ENCODE peak calls at places on chromosomes 5 and 9, in five cellular contexts. M is endothelial cell of umbilical vein, S is nephron progenitor cell, D is neural crest cell, J is HFFc6. L is an unnamed sample.

GRCh38 chr5:138953370-138954256 is 78.5 kb upstream of the LRRTM2 start:
- DNase-seq in M (peak), S (no peak), D (no peak), J (no peak), L (peak)

GRCh38 chr5:153523196-153523595 is 32.7 kb downstream of the GRIA1 start:
- DNase-seq in M (no peak), S (no peak), D (no peak), J (peak), L (no peak)

GRCh38 chr9:126326228-126327015 is at the start of gene MVB12B:
- DNase-seq in M (peak), S (peak), D (peak), J (no peak), L (no peak)

GRCh38 chr9:87337335-87338074 is 160.2 kb upstream of the DAPK1 start:
- DNase-seq in M (peak), S (no peak), D (no peak), J (no peak), L (no peak)

GRCh38 chr5:75043736-75044264 is 8.6 kb downstream of the GCNT4 start:
- DNase-seq in M (no peak), S (no peak), D (no peak), J (no peak), L (no peak)

GRCh38 chr5:107542428-107542827 is 128.3 kb downstream of the EFNA5 start:
- DNase-seq in M (peak), S (no peak), D (no peak), J (peak), L (peak)

GRCh38 chr5:88881566-88881965 is 1.4 kb downstream of the MEF2C start:
- DNase-seq in M (peak), S (no peak), D (no peak), J (no peak), L (no peak)

GRCh38 chr5:92969781-92970237 is 611.2 kb downstream of the NR2F1-AS1 start:
- DNase-seq in M (no peak), S (no peak), D (no peak), J (no peak), L (no peak)

GRCh38 chr9:86183225-86183808 is 76.1 kb downstream of the C9orf153 start:
- DNase-seq in M (no peak), S (no peak), D (no peak), J (no peak), L (no peak)

GRCh38 chr9:108569624-108570023 is 286.2 kb downstream of the ACTL7B start:
- DNase-seq in M (no peak), S (no peak), D (no peak), J (peak), L (no peak)

GRCh38 chr9:70475211-70475610 is 60.8 kb upstream of the KLF9 start:
- DNase-seq in M (peak), S (peak), D (no peak), J (no peak), L (no peak)

GRCh38 chr9:116137581-116137980 is 16.0 kb upstream of the PAPPA start:
- DNase-seq in M (no peak), S (no peak), D (no peak), J (no peak), L (no peak)

GRCh38 chr9:95078934-95079333 is 238.6 kb downstream of the FANCC start:
- DNase-seq in M (no peak), S (no peak), D (no peak), J (no peak), L (no peak)

GRCh38 chr9:83706703-83707517 is 848 bp downstream of the UBQLN1 start:
- DNase-seq in M (peak), S (peak), D (peak), J (no peak), L (no peak)

GRCh38 chr5:159051431-159052281 is 48.1 kb downstream of the EBF1 start:
- DNase-seq in M (peak), S (peak), D (peak), J (no peak), L (no peak)

GRCh38 chr5:41122459-41122858 is 51.3 kb upstream of the MROH2B start:
- DNase-seq in M (no peak), S (no peak), D (no peak), J (no peak), L (no peak)

GRCh38 chr5:91142819-91143218 is 240.3 kb downstream of the ARRDC3 start:
- DNase-seq in M (no peak), S (no peak), D (no peak), J (no peak), L (no peak)

GRCh38 chr9:99011161-99011709 is 67.5 kb downstream of the COL15A1 start:
- DNase-seq in M (no peak), S (no peak), D (no peak), J (peak), L (no peak)

GRCh38 chr9:127500399-127500798 is 49.1 kb downstream of the LRSAM1 start:
- DNase-seq in M (no peak), S (no peak), D (no peak), J (no peak), L (no peak)

GRCh38 chr9:124743686-124744348 is 27.3 kb downstream of the NR6A1 start:
- DNase-seq in M (no peak), S (no peak), D (no peak), J (peak), L (no peak)

GRCh38 chr5:135135530-135136201 is 101.6 kb upstream of the PITX1 start:
- DNase-seq in M (no peak), S (no peak), D (no peak), J (no peak), L (peak)

GRCh38 chr5:12848709-12849108 is 944.5 kb upstream of the CTNND2 start:
- DNase-seq in M (no peak), S (no peak), D (no peak), J (no peak), L (no peak)

GRCh38 chr9:2465921-2466460 is 155.6 kb upstream of the VLDLR start:
- DNase-seq in M (no peak), S (no peak), D (no peak), J (no peak), L (no peak)

GRCh38 chr5:158637039-158637438 is 462.7 kb downstream of the EBF1 start:
- DNase-seq in M (no peak), S (no peak), D (no peak), J (no peak), L (no peak)

GRCh38 chr5:150836703-150837102 is 9.6 kb upstream of the IRGM start:
- DNase-seq in M (no peak), S (no peak), D (no peak), J (no peak), L (no peak)

GRCh38 chr5:121735618-121736017 is 116.1 kb upstream of the FTMT start:
- DNase-seq in M (no peak), S (no peak), D (no peak), J (no peak), L (no peak)

GRCh38 chr5:17738461-17738860 is 104.2 kb downstream of the TAF11L14 start:
- DNase-seq in M (no peak), S (no peak), D (no peak), J (no peak), L (no peak)

GRCh38 chr9:68750786-68751185 is 45.7 kb downstream of the PIP5K1B start:
- DNase-seq in M (no peak), S (no peak), D (no peak), J (no peak), L (no peak)

GRCh38 chr9:100074093-100074492 is 24.7 kb downstream of the ERP44 start:
- DNase-seq in M (no peak), S (no peak), D (no peak), J (no peak), L (no peak)

GRCh38 chr5:169426674-169427250 is 125.8 kb upstream of the SLIT3 start:
- DNase-seq in M (no peak), S (no peak), D (no peak), J (no peak), L (no peak)

GRCh38 chr9:136684339-136684738 is 2.9 kb downstream of the AGPAT2 start:
- DNase-seq in M (no peak), S (no peak), D (no peak), J (no peak), L (no peak)

GRCh38 chr9:34896112-34896511 is 62.0 kb upstream of the PHF24 start:
- DNase-seq in M (no peak), S (no peak), D (no peak), J (no peak), L (no peak)

GRCh38 chr5:94782376-94782775 is 163.9 kb downstream of the SLF1 start:
- DNase-seq in M (no peak), S (no peak), D (no peak), J (no peak), L (no peak)

GRCh38 chr5:94788527-94788926 is 170.1 kb downstream of the SLF1 start:
- DNase-seq in M (no peak), S (no peak), D (no peak), J (no peak), L (no peak)

GRCh38 chr5:94779684-94780083 is 161.2 kb downstream of the SLF1 start:
- DNase-seq in M (no peak), S (no peak), D (no peak), J (no peak), L (no peak)

DNA sequence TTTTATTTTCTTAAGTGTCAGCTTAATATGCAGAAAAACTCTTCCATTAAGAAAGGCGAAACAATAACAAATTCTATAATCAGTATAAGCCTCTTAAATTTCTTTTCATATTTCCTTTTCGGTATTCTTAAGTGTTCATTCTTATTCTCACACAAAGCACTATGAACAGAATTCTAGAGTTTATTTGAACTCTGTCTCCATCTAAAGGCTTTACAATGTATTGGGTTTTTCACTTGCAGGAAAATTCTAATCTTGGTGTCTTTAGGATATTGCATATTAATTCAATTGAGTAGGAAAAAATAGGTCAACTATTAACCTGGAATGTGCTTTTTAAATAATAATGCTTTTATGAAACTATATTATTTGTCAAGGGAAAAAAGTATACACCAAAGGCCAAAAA is 166.6 kb downstream of the SLF1 start:
- DNase-seq in M (no peak), S (no peak), D (no peak), J (no peak), L (no peak)
- TF ChIP-seq CTCF in M (no peak), S (peak), D (peak), J (peak), L (peak)

DNA sequence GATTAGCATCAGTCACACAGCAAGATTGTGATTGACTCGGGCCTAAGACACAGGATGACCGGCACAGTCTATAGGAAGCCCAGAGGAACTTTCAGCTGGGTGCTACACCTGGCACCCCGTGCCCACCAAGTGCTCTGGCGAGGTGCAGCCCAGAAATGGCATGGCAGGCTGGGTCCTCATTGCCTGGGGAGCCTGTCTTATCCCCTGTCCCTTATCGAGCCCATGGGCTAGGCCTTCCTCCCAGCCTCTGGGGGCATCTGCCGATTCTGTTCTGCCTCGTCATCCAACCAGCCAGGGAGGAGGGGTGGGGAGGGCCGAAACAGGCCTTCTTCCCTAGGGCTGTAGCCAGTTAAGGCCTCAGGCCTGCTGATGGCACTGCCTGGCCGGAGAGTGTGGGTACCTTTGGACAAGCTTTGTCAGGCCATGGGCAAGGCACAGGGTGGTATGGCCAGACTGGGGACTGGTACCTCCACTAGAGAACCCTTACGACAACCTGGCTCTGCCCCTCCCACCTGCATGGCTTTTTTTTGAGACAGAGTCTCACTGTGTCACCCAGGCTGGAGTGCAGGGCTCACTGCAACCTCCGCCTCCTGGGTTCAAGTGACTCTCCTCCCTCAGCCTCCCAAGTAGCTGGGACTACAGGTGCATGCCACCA is 1.6 kb downstream of the GRK6 start:
- DNase-seq in M (no peak), S (no peak), D (no peak), J (no peak), L (no peak)
- TF ChIP-seq CTCF in M (no peak), S (no peak), D (no peak), J (no peak), L (no peak)

DNA sequence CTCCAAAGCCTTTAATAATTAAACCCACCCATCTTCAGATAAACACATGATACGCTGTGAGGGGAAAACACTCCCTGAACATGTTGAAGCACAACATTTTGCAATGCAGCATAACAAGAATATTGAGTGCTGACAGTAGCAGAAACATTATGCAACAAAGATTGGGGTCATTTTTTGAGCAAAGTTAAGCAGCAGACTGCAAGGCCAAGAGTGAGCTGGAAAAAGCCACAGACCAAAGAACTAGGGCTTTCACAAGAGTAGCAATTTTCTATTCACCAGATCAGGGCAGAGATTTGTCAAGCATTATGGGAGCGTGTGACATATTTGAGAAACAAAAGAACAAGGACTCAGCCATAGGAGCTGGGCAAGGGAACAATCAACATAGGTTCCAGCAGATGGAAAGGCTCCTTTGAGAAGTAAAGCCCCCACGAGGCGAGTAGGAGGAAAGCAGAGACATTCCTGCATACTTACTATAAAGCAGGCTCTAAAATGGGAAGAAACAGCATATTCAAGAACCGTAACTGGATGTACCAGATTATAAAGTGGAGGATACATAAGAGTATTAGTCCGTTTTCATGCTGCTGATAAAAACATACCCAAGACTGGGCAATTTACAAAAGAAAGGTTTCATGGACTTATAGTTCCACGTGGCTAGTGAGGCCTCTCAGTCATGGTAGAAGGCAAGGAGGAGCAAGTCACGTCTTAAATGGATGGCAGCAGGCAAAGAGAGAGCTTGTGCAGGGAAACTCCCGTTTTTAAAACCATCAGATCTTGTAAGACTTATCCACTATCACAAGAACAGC is 4.8 kb upstream of the TTC23L start:
- DNase-seq in M (no peak), S (no peak), D (no peak), J (no peak), L (no peak)
- TF ChIP-seq CTCF in M (no peak), S (no peak), D (peak), J (no peak), L (no peak)

DNA sequence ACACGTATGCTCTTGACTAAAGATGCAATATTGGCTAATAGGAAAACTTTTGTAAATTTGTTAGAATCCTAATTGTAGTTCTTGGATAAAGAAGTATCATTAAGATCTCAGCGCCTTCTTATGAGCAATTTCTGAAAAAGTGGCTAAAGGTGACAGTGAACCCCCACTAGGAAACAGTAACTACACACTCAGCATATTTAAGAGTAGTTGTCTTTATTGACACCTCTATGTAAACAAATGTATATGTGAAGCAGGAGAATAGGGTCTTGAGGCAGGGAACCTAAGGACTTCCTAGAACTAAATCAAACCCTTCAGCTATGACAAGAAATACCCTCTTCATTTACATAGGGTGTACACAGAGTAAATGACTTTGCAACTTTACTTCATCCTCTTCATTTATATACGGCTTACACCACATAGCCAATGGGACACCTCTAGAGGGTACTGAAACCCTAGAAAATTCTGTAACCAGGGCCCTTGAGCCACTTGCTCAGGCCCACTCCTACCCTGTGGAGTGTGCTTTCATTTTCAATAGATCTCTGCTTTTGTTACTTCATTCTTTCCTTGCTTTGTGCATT is 2.8 kb downstream of the NIPSNAP3A start:
- DNase-seq in M (no peak), S (no peak), D (no peak), J (no peak), L (no peak)
- TF ChIP-seq CTCF in M (no peak), S (no peak), D (no peak), J (no peak), L (no peak)

GRCh38 chr9:9913276-9913832 is 699.4 kb downstream of the PTPRD start:
- DNase-seq in M (no peak), S (no peak), D (no peak), J (no peak), L (no peak)

GRCh38 chr9:9917400-9917799 is 695.4 kb downstream of the PTPRD start:
- DNase-seq in M (no peak), S (no peak), D (no peak), J (no peak), L (no peak)

GRCh38 chr9:9914174-9914573 is 698.6 kb downstream of the PTPRD start:
- DNase-seq in M (no peak), S (no peak), D (no peak), J (no peak), L (no peak)

GRCh38 chr9:9912459-9912858 is 700.3 kb downstream of the PTPRD start:
- DNase-seq in M (peak), S (no peak), D (no peak), J (no peak), L (no peak)
- TF ChIP-seq CTCF in M (peak), S (peak), D (peak), J (peak), L (peak)

GRCh38 chr9:6911901-6912650 is 154.3 kb downstream of the KDM4C start:
- DNase-seq in M (no peak), S (no peak), D (no peak), J (no peak), L (no peak)

GRCh38 chr9:6907772-6908381 is 150.1 kb downstream of the KDM4C start:
- DNase-seq in M (peak), S (peak), D (peak), J (peak), L (no peak)

GRCh38 chr9:6909186-6909585 is 151.4 kb downstream of the KDM4C start:
- DNase-seq in M (no peak), S (no peak), D (no peak), J (no peak), L (no peak)

GRCh38 chr9:6910497-6910896 is 152.7 kb downstream of the KDM4C start:
- DNase-seq in M (no peak), S (no peak), D (no peak), J (no peak), L (no peak)

DNA sequence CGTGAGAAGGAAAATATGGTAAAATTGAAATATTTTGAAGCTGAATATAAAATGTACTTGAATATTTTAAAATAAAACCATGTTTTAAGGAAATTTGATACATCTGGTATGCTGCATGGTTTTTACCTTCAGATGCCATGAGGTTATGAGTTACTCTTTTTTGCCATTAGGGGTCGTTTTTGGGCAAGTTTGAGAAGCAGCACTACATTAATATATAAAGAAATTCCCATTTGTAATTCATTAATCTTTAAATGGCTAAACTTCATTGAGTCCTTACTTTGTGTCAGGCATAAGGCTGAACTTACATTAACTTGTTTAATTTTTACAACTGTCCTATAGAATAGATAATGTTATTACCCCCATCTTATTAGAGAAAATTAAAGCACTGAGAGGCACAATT is 152.3 kb downstream of the KDM4C start:
- DNase-seq in M (peak), S (no peak), D (no peak), J (peak), L (no peak)
- TF ChIP-seq CTCF in M (peak), S (peak), D (peak), J (peak), L (peak)

DNA sequence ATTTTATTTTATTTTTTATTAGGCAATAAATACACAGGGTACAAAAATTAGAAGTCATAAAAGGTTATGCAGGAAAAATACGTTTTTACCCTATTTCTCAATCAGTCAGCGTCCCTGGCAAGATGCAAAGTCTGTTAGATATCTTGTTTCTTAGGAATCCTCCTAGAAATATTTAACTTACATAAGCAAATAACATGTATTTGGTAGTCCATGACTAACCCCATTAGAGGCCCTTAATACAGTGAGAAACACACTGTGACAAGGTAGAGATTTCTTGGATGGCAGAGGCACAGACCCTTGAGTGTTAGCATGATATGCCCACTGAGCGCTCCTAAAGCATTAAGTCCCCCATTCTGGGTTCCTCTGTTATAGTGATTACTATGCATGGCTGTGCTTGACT is 121.2 kb upstream of the ADAMTSL1 start:
- DNase-seq in M (no peak), S (no peak), D (no peak), J (no peak), L (no peak)
- TF ChIP-seq CTCF in M (no peak), S (no peak), D (no peak), J (no peak), L (no peak)